ENCODE peak calls at places on chromosomes 5 and 9, in nine cellular contexts. W, O, Z, L, H, P, S, X and F are unnamed samples.

GRCh38 chr5:80976985-80977384 is 16.8 kb downstream of the RASGRF2 start:
- DNase-seq in L (no peak), O (no peak), Z (no peak), P (no peak), W (no peak), H (peak; percentile 76), S (no peak), X (no peak), F (no peak)

GRCh38 chr5:167769846-167770420 is 521.5 kb upstream of the WWC1 start:
- DNase-seq in W (no peak), X (no peak), S (no peak), O (no peak), Z (no peak), P (no peak), L (no peak), H (no peak), F (no peak)

GRCh38 chr9:93673271-93673843 is 97.0 kb downstream of the PHF2 start:
- DNase-seq in H (no peak), Z (peak; percentile 35), L (no peak), X (peak; percentile 37), S (no peak), P (no peak), O (no peak), W (no peak), F (no peak)

GRCh38 chr9:121887553-121888437 is 205.3 kb downstream of the TTLL11 start:
- DNase-seq in S (no peak), W (no peak), Z (peak; percentile 42), L (no peak), X (no peak), P (no peak), H (no peak), O (no peak), F (peak; percentile 50)

GRCh38 chr9:120937596-120937995 is 11.0 kb upstream of the TRAF1 start:
- DNase-seq in W (no peak), Z (no peak), L (no peak), P (no peak), S (no peak), X (no peak), H (no peak), O (no peak), F (no peak)

GRCh38 chr5:74632947-74633356 is 7.6 kb downstream of the ENC1 start:
- DNase-seq in X (no peak), P (no peak), Z (no peak), O (no peak), S (no peak), L (peak; percentile 57), W (peak; percentile 90), H (peak; percentile 68), F (no peak)

GRCh38 chr9:131015112-131015511 is 6.1 kb downstream of the LAMC3 start:
- DNase-seq in P (no peak), Z (no peak), S (peak; percentile 60), W (no peak), X (no peak), H (no peak), L (no peak), O (no peak), F (no peak)

GRCh38 chr5:108263338-108263737 is 118.6 kb downstream of the FBXL17 start:
- DNase-seq in H (no peak), X (no peak), O (no peak), P (no peak), S (no peak), W (no peak), L (no peak), Z (no peak), F (no peak)

GRCh38 chr5:134553816-134554215 is 28.3 kb downstream of the JADE2 start:
- DNase-seq in W (peak; percentile 26), H (no peak), Z (peak; percentile 78), O (no peak), S (no peak), P (no peak), L (no peak), X (no peak), F (no peak)

GRCh38 chr9:14349141-14349817 is 35.3 kb upstream of the NFIB start:
- DNase-seq in W (peak; percentile 37), X (no peak), H (no peak), L (no peak), O (no peak), S (no peak), Z (peak; percentile 11), P (no peak), F (no peak)

GRCh38 chr9:20593131-20593530 is 29.2 kb downstream of the MLLT3 start:
- DNase-seq in W (no peak), Z (no peak), X (no peak), O (no peak), H (no peak), S (no peak), L (no peak), P (no peak), F (no peak)

GRCh38 chr9:121073038-121073437 is 1.7 kb upstream of the CNTRL start:
- DNase-seq in O (no peak), L (no peak), S (no peak), W (peak; percentile 14), P (no peak), Z (no peak), X (no peak), H (no peak), F (peak; percentile 65)

DNA sequence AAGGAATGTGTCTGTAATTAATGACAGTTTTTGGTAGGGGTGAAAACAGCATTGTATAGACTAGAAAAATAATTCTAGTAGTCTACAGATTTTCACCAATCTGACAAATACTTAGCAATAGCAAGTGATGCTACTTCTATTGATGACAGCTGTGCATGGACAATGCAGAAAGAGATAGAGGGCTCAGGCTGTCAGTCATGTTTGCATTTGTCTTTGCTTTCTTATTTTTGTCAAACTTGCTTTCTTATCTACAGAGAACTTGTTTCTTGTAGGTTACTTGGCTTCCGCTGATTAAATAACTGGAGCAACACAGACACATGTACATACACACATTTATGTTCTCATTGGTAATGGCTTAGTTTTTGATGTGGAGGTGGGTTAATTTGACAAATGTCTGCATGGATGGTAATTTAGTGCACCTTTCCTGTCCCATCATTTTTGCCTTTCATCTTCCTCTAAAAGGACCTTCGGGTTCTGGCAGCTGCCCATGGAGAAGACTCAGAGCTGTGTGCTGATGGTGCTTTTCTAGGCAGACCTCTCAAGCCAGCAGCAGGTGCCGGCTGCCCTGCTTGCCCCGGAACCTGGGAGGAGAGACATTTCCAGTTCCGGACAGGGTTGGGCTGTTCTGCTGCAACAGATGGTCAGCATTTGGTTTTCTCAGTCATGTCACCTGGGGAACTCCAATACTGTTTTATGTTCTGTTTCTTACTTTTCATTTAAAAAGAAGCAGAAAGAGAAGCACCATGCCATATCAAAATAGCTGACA is 28.8 kb downstream of the CAMK4 start:
- DNase-seq in X (no peak), P (no peak), L (no peak), W (no peak), H (no peak), Z (no peak), S (no peak), O (no peak), F (no peak)
- H3K4me3 ChIP-seq in X (no peak overlapping the region), P (peak overlapping the region; percentile 33), L (no peak overlapping the region), W (no peak overlapping the region), H (no peak overlapping the region), Z (no peak overlapping the region), S (no peak overlapping the region), O (no peak overlapping the region), F (no peak overlapping the region)

DNA sequence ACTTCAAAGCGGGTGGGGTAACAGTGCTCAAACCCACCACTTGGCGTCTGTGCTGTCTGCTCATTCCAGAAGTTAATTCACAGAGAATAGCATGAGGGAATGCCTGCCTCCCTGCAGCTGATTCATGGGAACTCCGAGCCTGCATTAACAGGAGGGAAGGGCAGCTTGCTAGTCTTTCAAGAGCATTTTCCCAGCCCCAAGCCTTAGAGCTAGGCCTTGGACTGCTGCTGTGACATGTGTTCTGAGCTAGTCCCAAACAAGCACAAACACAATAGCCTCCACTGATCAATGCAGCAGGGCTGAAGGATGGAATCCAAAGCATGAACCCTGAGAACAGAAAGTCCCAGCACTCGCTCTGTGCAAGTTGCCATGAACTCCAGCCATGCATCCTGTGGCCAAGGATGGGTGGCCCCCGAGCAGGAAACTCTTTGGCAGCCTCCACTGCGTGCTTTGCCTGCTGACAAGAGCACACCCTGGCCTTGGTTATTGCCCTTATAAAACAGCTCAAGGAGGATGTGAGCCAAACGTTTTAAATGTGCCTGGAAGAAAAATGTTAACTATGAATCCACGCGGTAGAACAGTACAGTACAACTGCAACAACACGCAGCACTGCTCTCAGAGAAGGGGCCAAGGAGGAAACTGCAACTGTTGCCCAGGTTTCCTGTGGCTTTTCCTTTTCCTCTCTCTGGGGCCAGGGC is 653.1 kb upstream of the KLF4 start:
- DNase-seq in P (no peak), O (no peak), H (no peak), Z (no peak), L (no peak), S (no peak), X (peak; percentile 45), W (peak; percentile 89), F (no peak)
- TF ChIP-seq CTCF in P (no peak), O (no peak), H (no peak), Z (no peak), L (no peak), S (no peak), X (peak; percentile 26), W (peak; percentile 3), F (no peak)

GRCh38 chr9:126497673-126498255 is 116.0 kb upstream of the LMX1B start:
- DNase-seq in Z (no peak), H (no peak), S (no peak), W (no peak), L (no peak), O (no peak), X (no peak), P (no peak), F (no peak)

GRCh38 chr9:126499911-126500599 is 113.7 kb upstream of the LMX1B start:
- DNase-seq in H (no peak), X (peak; percentile 77), Z (no peak), L (no peak), W (no peak), P (no peak), O (no peak), S (no peak), F (peak; percentile 26)

GRCh38 chr9:126500600-126501382 is 112.9 kb upstream of the LMX1B start:
- DNase-seq in Z (peak; percentile 95), X (peak; percentile 94), P (no peak), O (peak; percentile 76), S (peak; percentile 82), W (peak; percentile 52), L (peak; percentile 19), H (peak; percentile 69), F (peak; percentile 80)

GRCh38 chr9:126498331-126498730 is 115.4 kb upstream of the LMX1B start:
- DNase-seq in L (no peak), W (no peak), Z (no peak), S (no peak), P (no peak), X (no peak), O (no peak), H (no peak), F (no peak)

GRCh38 chr9:126499005-126499910 is 114.5 kb upstream of the LMX1B start:
- DNase-seq in O (peak; percentile 55), X (peak; percentile 79), S (peak; percentile 64), W (peak; percentile 48), H (peak; percentile 41), P (no peak), L (no peak), Z (peak; percentile 82), F (peak; percentile 49)
- TF ChIP-seq MAX in O (peak; percentile 27), X (no peak), S (no peak), W (no peak), H (no peak), P (no peak), L (no peak), Z (no peak), F (no peak)

DNA sequence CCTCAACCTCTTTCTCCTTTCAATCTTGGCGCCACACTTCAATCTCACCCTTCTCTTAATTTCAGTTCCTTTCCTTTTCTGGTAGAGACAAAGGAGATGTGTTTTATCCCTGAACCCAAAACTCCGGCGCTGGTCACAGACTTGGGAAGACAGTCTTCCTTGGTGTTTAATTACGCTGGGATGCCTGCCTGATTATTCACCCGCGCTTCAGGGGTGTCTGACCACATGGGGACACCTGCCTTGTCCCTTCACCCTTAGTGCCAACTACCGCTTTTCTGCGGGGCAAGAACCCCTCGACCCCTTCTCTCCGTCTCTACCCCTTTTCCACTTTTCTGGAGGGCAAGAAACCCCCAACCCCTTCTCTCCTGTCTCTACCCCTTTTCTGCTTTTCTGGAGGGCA is 261.1 kb downstream of the SMARCA2 start:
- DNase-seq in X (no peak), P (no peak), S (no peak), O (no peak), L (no peak), W (no peak), Z (no peak), H (no peak), F (no peak)
- H3K4me3 ChIP-seq in X (no peak overlapping the region), P (no peak overlapping the region), S (no peak overlapping the region), O (no peak overlapping the region), L (no peak overlapping the region), W (no peak overlapping the region), Z (no peak overlapping the region), H (no peak overlapping the region), F (no peak overlapping the region)